ENCODE peak calls at places on chromosome 7, in seven cellular contexts. E, H, W, Z, B, L and S are unnamed samples.
A peak's percentile ranks its signal among the peaks of the same experiment; 100 is the strongest.

GRCh38 chr7:74174606-74175082 is 488 bp downstream of the EIF4H start:
- DNase-seq in E (no peak), H (peak; percentile 6), W (no peak), Z (peak; percentile 42), B (peak; percentile 41), L (peak; percentile 22), S (peak; percentile 65)

GRCh38 chr7:55133630-55134392 is 115.0 kb downstream of the EGFR start:
- DNase-seq in E (no peak), H (no peak), W (no peak), Z (no peak), B (no peak), L (no peak), S (no peak)

GRCh38 chr7:64665980-64666674 is at the start of gene ZNF107:
- DNase-seq in E (peak; percentile 66), H (peak; percentile 92), W (peak; percentile 79), Z (peak; percentile 77), B (peak; percentile 93), L (peak; percentile 74), S (peak; percentile 94)

GRCh38 chr7:22380333-22380732 is 23.4 kb upstream of the RAPGEF5 start:
- DNase-seq in E (no peak), H (no peak), W (no peak), Z (no peak), B (no peak), L (no peak), S (no peak)

GRCh38 chr7:151366141-151366871 is 24.7 kb downstream of the NUB1 start:
- DNase-seq in E (no peak), H (no peak), W (no peak), Z (no peak), B (no peak), L (no peak), S (no peak)

GRCh38 chr7:133290676-133291332 is 37.9 kb downstream of the EXOC4 start:
- DNase-seq in E (no peak), H (no peak), W (no peak), Z (no peak), B (no peak), L (no peak), S (no peak)

GRCh38 chr7:44378744-44379143 is 53.4 kb upstream of the CAMK2B start:
- DNase-seq in E (no peak), H (no peak), W (no peak), Z (no peak), B (no peak), L (no peak), S (no peak)

GRCh38 chr7:17086403-17086802 is 204.6 kb upstream of the AGR3 start:
- DNase-seq in E (no peak), H (no peak), W (no peak), Z (no peak), B (no peak), L (no peak), S (no peak)

GRCh38 chr7:1537631-1538412 is 7.3 kb downstream of the MAFK start:
- DNase-seq in E (no peak), H (peak; percentile 57), W (peak; percentile 15), Z (peak; percentile 61), B (peak; percentile 91), L (no peak), S (peak; percentile 78)

GRCh38 chr7:23294549-23295400 is 4.4 kb upstream of the MALSU1 start:
- DNase-seq in E (no peak), H (no peak), W (no peak), Z (no peak), B (no peak), L (no peak), S (no peak)

GRCh38 chr7:134355925-134356324 is 39.2 kb upstream of the SLC35B4 start:
- DNase-seq in E (no peak), H (no peak), W (no peak), Z (no peak), B (no peak), L (no peak), S (no peak)